ENCODE peak calls at places on chromosomes 12 and 14, in four cellular contexts. O, C, P and Z are unnamed samples.

GRCh38 chr14:105093426-105094192 is 28.4 kb upstream of the GPR132 start:
- DNase-seq in O (peak), C (peak), P (peak), Z (no peak)

GRCh38 chr12:123494124-123494843 is 36.3 kb downstream of the SNRNP35 start:
- DNase-seq in O (no peak), C (no peak), P (no peak), Z (no peak)

GRCh38 chr12:120534703-120535655 is 823 bp downstream of the RNF10 start:
- DNase-seq in O (no peak), C (peak), P (no peak), Z (no peak)

GRCh38 chr12:117101953-117102833 is 3.0 kb upstream of the TESC start:
- DNase-seq in O (no peak), C (no peak), P (no peak), Z (no peak)

GRCh38 chr12:66048843-66049537 is 81.6 kb downstream of the LLPH start:
- DNase-seq in O (no peak), C (no peak), P (peak), Z (no peak)

GRCh38 chr14:65478596-65478995 is 66.1 kb downstream of the FUT8 start:
- DNase-seq in O (peak), C (no peak), P (no peak), Z (no peak)

GRCh38 chr12:11622774-11623375 is 26.6 kb upstream of the ETV6 start:
- DNase-seq in O (no peak), C (no peak), P (no peak), Z (no peak)

GRCh38 chr14:99380402-99380801 is 100.3 kb downstream of the SETD3 start:
- DNase-seq in O (no peak), C (no peak), P (no peak), Z (no peak)

GRCh38 chr14:79011091-79011919 is 841.1 kb downstream of the NRXN3 start:
- DNase-seq in O (no peak), C (peak), P (peak), Z (peak)

GRCh38 chr14:71626281-71626835 is 305.9 kb upstream of the RGS6 start:
- DNase-seq in O (no peak), C (no peak), P (no peak), Z (no peak)

GRCh38 chr12:6230321-6231110 is 30.3 kb downstream of the CD9 start:
- DNase-seq in O (no peak), C (no peak), P (peak), Z (no peak)

GRCh38 chr12:128830505-128830893 is 6.7 kb upstream of the SLC15A4 start:
- DNase-seq in O (no peak), C (no peak), P (no peak), Z (no peak)

GRCh38 chr12:69247253-69248018 is 8.1 kb downstream of the CPSF6 start:
- DNase-seq in O (no peak), C (no peak), P (no peak), Z (no peak)

GRCh38 chr12:31491819-31492598 is 98.9 kb downstream of the DENND5B start:
- DNase-seq in O (peak), C (no peak), P (peak), Z (peak)

GRCh38 chr14:98906123-98906995 is 365.6 kb downstream of the BCL11B start:
- DNase-seq in O (peak), C (no peak), P (peak), Z (no peak)

GRCh38 chr14:100788517-100789365 is 37.2 kb upstream of the MEG3 start:
- DNase-seq in O (no peak), C (peak), P (peak), Z (no peak)

GRCh38 chr12:29499235-29499634 is 1.7 kb upstream of the OVCH1 start:
- DNase-seq in O (no peak), C (no peak), P (no peak), Z (no peak)

GRCh38 chr14:36402867-36403266 is 82.4 kb upstream of the MBIP start:
- DNase-seq in O (no peak), C (no peak), P (no peak), Z (no peak)

GRCh38 chr12:92088802-92089201 is 56.8 kb downstream of the BTG1 start:
- DNase-seq in O (no peak), C (no peak), P (no peak), Z (no peak)

GRCh38 chr14:23646648-23647549 is 10.7 kb downstream of the DHRS2 start:
- DNase-seq in O (no peak), C (no peak), P (peak), Z (no peak)

GRCh38 chr14:49670475-49670874 is 17.5 kb downstream of the POLE2 start:
- DNase-seq in O (no peak), C (no peak), P (no peak), Z (no peak)

GRCh38 chr12:49355913-49356312 is 9.2 kb downstream of the DNAJC22 start:
- DNase-seq in O (no peak), C (no peak), P (no peak), Z (no peak)

GRCh38 chr12:82659343-82660207 is 27.1 kb upstream of the TMTC2 start:
- DNase-seq in O (no peak), C (no peak), P (no peak), Z (no peak)

GRCh38 chr12:104570174-104570907 is 113.6 kb downstream of the CHST11 start:
- DNase-seq in O (no peak), C (no peak), P (no peak), Z (no peak)

GRCh38 chr12:102638777-102639176 is 158.4 kb upstream of the IGF1 start:
- DNase-seq in O (no peak), C (no peak), P (no peak), Z (no peak)

GRCh38 chr12:110355080-110355479 is 48.4 kb downstream of the ANAPC7 start:
- DNase-seq in O (peak), C (peak), P (peak), Z (peak)

GRCh38 chr12:28899951-28900350 is 249.1 kb upstream of the FAR2 start:
- DNase-seq in O (no peak), C (no peak), P (no peak), Z (no peak)

GRCh38 chr14:81765654-81766275 is 232.1 kb upstream of the SEL1L start:
- DNase-seq in O (no peak), C (no peak), P (no peak), Z (no peak)

GRCh38 chr14:91382712-91383111 is 34.9 kb downstream of the CCDC88C start:
- DNase-seq in O (no peak), C (no peak), P (no peak), Z (no peak)

GRCh38 chr12:109888179-109889020 is 8.1 kb upstream of the GLTP start:
- DNase-seq in O (peak), C (no peak), P (no peak), Z (peak)

GRCh38 chr12:122845041-122845864 is 10.0 kb downstream of the HIP1R start:
- DNase-seq in O (no peak), C (no peak), P (no peak), Z (no peak)

GRCh38 chr12:3976351-3976938 is 103.2 kb upstream of the PARP11 start:
- DNase-seq in O (no peak), C (no peak), P (no peak), Z (no peak)

GRCh38 chr12:1629338-1630080 is 478 bp downstream of the WNT5B start:
- DNase-seq in O (no peak), C (no peak), P (peak), Z (no peak)

GRCh38 chr14:101819251-101819990 is 57.9 kb downstream of the PPP2R5C start:
- DNase-seq in O (no peak), C (no peak), P (no peak), Z (no peak)

GRCh38 chr12:9214536-9214935 is 6.3 kb upstream of the PZP start:
- DNase-seq in O (no peak), C (no peak), P (peak), Z (no peak)

GRCh38 chr12:105091495-105092206 is 7.4 kb upstream of the ALDH1L2 start:
- DNase-seq in O (no peak), C (no peak), P (no peak), Z (no peak)

GRCh38 chr14:68961781-68962584 is 17.1 kb downstream of the ACTN1 start:
- DNase-seq in O (no peak), C (no peak), P (no peak), Z (no peak)

GRCh38 chr12:56042430-56043203 is 899 bp downstream of the RPS26 start:
- DNase-seq in O (no peak), C (no peak), P (no peak), Z (no peak)

GRCh38 chr12:2273288-2273687 is 220.5 kb downstream of the CACNA1C start:
- DNase-seq in O (no peak), C (no peak), P (no peak), Z (no peak)

DNA sequence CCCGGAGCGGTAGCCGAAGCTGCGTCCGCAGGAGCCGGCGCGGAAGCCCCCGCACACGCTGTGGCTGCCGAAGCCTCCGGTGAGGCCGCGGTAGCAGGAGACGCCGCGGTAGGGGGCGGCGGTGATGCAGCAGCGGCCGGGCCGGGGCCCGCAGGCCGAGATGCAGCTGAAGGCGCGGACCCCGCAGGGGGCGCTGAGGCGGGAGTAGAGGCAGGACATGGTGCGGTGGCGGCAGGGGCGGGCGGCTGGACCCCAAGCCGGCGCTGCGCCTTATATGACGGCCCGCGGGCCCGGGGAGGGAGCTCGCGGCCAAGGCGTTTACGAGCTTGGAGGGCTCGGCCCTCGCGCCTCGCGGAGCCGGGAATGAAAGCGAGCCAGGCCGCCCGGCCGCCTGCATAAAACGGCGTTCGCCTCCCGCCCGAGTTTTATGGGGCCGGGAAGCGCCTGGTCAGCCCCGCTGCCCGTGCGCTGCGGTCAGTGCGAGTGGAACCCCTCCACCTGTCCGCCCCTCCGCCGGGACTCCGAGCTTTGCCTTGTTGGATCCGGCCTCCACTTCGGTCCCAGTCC is 16.0 kb upstream of the KRT86 start:
- DNase-seq in O (no peak), C (no peak), P (no peak), Z (no peak)
- TF ChIP-seq TCF7L2 in O (no peak), C (no peak), P (no peak), Z (no peak)

DNA sequence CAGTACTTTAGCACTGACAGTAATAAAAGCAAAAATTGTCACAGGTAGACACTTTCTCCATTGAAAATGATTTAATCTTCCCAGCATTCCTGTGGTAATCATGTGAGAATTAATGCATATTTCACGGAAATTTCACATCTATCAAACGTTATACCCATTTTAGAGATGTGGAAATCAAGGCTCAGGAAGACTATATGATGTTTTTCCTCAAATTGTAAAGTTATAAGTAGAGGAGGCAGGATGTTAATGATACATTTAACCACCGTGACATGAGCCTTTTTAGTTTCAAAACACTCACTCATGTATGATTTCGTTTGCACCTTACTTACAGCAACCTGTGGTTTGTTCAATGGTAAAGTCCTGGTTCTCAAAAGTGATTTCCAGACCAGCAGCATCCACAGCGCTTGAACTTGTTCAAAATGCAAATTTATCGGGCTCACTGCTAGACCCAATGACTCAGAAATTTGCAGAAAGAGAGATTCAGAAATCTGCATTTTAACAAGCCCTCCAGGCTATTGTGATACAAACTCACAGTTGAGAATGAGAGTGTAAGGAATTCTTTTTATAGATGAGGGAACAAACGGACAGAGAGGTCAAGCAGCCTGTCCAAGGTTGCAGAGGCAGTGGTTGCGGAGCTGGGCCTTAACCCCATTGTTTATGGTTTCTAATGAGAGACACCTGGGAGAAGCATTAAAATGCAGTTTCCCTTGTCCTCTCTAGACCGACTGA is 654.8 kb upstream of the TBX3 start:
- DNase-seq in O (no peak), C (no peak), P (no peak), Z (no peak)
- TF ChIP-seq TCF7L2 in O (no peak), C (no peak), P (no peak), Z (no peak)

DNA sequence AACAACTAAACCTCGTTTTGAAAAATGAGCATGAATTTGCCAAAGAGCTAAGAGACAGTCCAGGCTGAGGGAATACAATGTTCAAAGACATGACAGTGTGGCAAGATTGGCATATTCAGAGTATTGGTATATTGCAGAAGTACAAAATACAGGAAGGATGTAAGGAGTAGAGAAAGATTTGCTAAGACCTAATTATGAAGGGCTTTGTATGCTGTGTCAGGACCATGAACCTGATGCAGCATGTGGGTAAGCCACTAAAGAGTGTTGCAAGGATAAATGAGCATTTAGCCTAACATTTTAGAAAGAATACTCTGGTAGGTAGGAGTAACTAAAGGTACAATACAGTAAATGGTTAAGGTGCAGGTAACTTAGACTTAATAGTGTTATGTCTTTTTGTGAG is 65.1 kb downstream of the KTN1 start:
- DNase-seq in O (no peak), C (no peak), P (no peak), Z (no peak)
- TF ChIP-seq TCF7L2 in O (no peak), C (no peak), P (no peak), Z (no peak)

GRCh38 chr12:45327823-45328383 is 112.0 kb downstream of the ANO6 start:
- DNase-seq in O (no peak), C (no peak), P (no peak), Z (no peak)
- TF ChIP-seq TCF7L2 in O (no peak), C (no peak), P (no peak), Z (no peak)

GRCh38 chr14:74976264-74977113 is 21.1 kb upstream of the PGF start:
- DNase-seq in O (no peak), C (no peak), P (no peak), Z (no peak)

GRCh38 chr14:74973905-74974363 is 18.5 kb upstream of the PGF start:
- DNase-seq in O (no peak), C (no peak), P (peak), Z (no peak)

GRCh38 chr14:74974364-74975058 is 19.1 kb upstream of the PGF start:
- DNase-seq in O (no peak), C (no peak), P (no peak), Z (no peak)

GRCh38 chr14:74975059-74975810 is 19.8 kb upstream of the PGF start:
- DNase-seq in O (no peak), C (no peak), P (no peak), Z (no peak)

GRCh38 chr14:74973003-74973614 is 17.7 kb upstream of the PGF start:
- DNase-seq in O (no peak), C (no peak), P (no peak), Z (no peak)
- TF ChIP-seq TCF7L2 in O (no peak), C (no peak), P (no peak), Z (no peak)

GRCh38 chr14:88164906-88165534 is 158.0 kb downstream of the KCNK10 start:
- DNase-seq in O (no peak), C (no peak), P (no peak), Z (no peak)

GRCh38 chr14:88168498-88169165 is 154.4 kb downstream of the KCNK10 start:
- DNase-seq in O (no peak), C (peak), P (peak), Z (peak)

GRCh38 chr14:88166616-88167015 is 156.5 kb downstream of the KCNK10 start:
- DNase-seq in O (no peak), C (no peak), P (no peak), Z (no peak)

GRCh38 chr14:88170333-88170732 is 152.7 kb downstream of the KCNK10 start:
- DNase-seq in O (no peak), C (no peak), P (peak), Z (no peak)

GRCh38 chr14:88168025-88168424 is 155.0 kb downstream of the KCNK10 start:
- DNase-seq in O (no peak), C (no peak), P (no peak), Z (no peak)
- TF ChIP-seq TCF7L2 in O (no peak), C (no peak), P (no peak), Z (no peak)

GRCh38 chr12:121579981-121580868 is 598 bp downstream of the KDM2B start:
- DNase-seq in O (no peak), C (peak), P (peak), Z (no peak)
- TF ChIP-seq TCF7L2 in O (no peak), C (no peak), P (no peak), Z (no peak)

GRCh38 chr12:47734725-47735480 is 9.6 kb upstream of the ENDOU start:
- DNase-seq in O (no peak), C (no peak), P (no peak), Z (no peak)
- TF ChIP-seq TCF7L2 in O (no peak), C (no peak), P (no peak), Z (no peak)

GRCh38 chr12:95967301-95967700 is 24.2 kb downstream of the AMDHD1 start:
- DNase-seq in O (no peak), C (no peak), P (no peak), Z (no peak)

GRCh38 chr12:95966287-95966870 is 23.2 kb downstream of the AMDHD1 start:
- DNase-seq in O (no peak), C (no peak), P (peak), Z (no peak)

GRCh38 chr12:95972832-95973465 is 23.2 kb downstream of the HAL start:
- DNase-seq in O (no peak), C (no peak), P (no peak), Z (no peak)

GRCh38 chr12:95974358-95974757 is 21.8 kb downstream of the HAL start:
- DNase-seq in O (no peak), C (no peak), P (peak), Z (no peak)

GRCh38 chr12:95970905-95971304 is 25.2 kb downstream of the HAL start:
- DNase-seq in O (no peak), C (no peak), P (no peak), Z (no peak)
- TF ChIP-seq TCF7L2 in O (no peak), C (no peak), P (no peak), Z (no peak)

GRCh38 chr12:94046626-94047410 is 101.6 kb upstream of the PLXNC1 start:
- DNase-seq in O (no peak), C (no peak), P (no peak), Z (no peak)
- TF ChIP-seq TCF7L2 in O (no peak), C (no peak), P (no peak), Z (no peak)